ENCODE peak calls at places on chromosomes 12 and 14, in six cellular contexts. W is uterus; Q is NCI-H1417; O is NCI-H1105 treated with DMSO at 0.1 percent for 48 hours; U is CD8-positive, alpha-beta memory T cell; A is H54. B is an unnamed sample.
A peak's percentile ranks its signal among the peaks of the same experiment; 100 is the strongest.

GRCh38 chr14:57391609-57392195 is 1.3 kb downstream of the NAA30 start:
- DNase-seq in W (no peak), O (peak; percentile 46), A (no peak), U (no peak), Q (no peak), B (no peak)

GRCh38 chr12:124632510-124632909 is 65.1 kb upstream of the NCOR2 start:
- DNase-seq in U (no peak), A (no peak), O (no peak), W (peak; percentile 43), Q (peak; percentile 19), B (no peak)

GRCh38 chr12:3962661-3963483 is 89.7 kb upstream of the PARP11 start:
- DNase-seq in O (no peak), Q (no peak), U (peak; percentile 75), A (no peak), W (no peak), B (no peak)

GRCh38 chr12:76542908-76543307 is 16.7 kb downstream of the OSBPL8 start:
- DNase-seq in A (no peak), O (no peak), U (no peak), W (no peak), Q (no peak), B (no peak)

GRCh38 chr14:105864651-105865265 is 338.4 kb downstream of the TMEM121 start:
- DNase-seq in O (no peak), U (no peak), A (no peak), W (peak; percentile 12), Q (no peak), B (no peak)

GRCh38 chr12:67355428-67356385 is 86.5 kb downstream of the CAND1 start:
- DNase-seq in O (peak; percentile 84), A (peak; percentile 6), Q (peak; percentile 81), U (peak; percentile 45), W (no peak), B (peak; percentile 66)

GRCh38 chr14:29222671-29223268 is 456.2 kb downstream of the FOXG1 start:
- DNase-seq in A (no peak), O (peak; percentile 54), W (no peak), U (no peak), Q (peak; percentile 76), B (peak; percentile 72)

GRCh38 chr12:71664411-71665108 is 459 bp downstream of the THAP2 start:
- DNase-seq in U (no peak), O (no peak), A (peak; percentile 5), W (no peak), Q (no peak), B (peak; percentile 59)

GRCh38 chr12:64240781-64241180 is 18.7 kb upstream of the KICS2 start:
- DNase-seq in O (no peak), Q (no peak), W (no peak), U (no peak), A (no peak), B (no peak)

GRCh38 chr12:779745-780734 is 27.7 kb downstream of the WNK1 start:
- DNase-seq in U (no peak), A (no peak), O (no peak), W (no peak), Q (peak; percentile 15), B (no peak)

GRCh38 chr14:78254911-78255431 is 84.8 kb downstream of the NRXN3 start:
- DNase-seq in U (no peak), Q (peak; percentile 93), A (no peak), W (no peak), O (peak; percentile 97), B (peak; percentile 97)

GRCh38 chr14:39762576-39763401 is 330.6 kb upstream of the FBXO33 start:
- DNase-seq in A (no peak), W (no peak), O (no peak), U (no peak), Q (no peak), B (no peak)

GRCh38 chr12:6773662-6774351 is 1.5 kb downstream of the LAG3 start:
- DNase-seq in Q (no peak), W (no peak), O (no peak), A (no peak), U (no peak), B (no peak)

GRCh38 chr14:72708708-72709475 is 185.0 kb downstream of the DPF3 start:
- DNase-seq in A (no peak), Q (no peak), O (no peak), W (no peak), U (no peak), B (no peak)

GRCh38 chr14:95023886-95024285 is 133.4 kb downstream of the DICER1 start:
- DNase-seq in A (no peak), W (no peak), Q (no peak), O (no peak), U (no peak), B (no peak)

GRCh38 chr12:64825143-64826011 is 930 bp downstream of the TBC1D30 start:
- DNase-seq in U (no peak), O (peak; percentile 87), A (no peak), W (no peak), Q (peak; percentile 84), B (peak; percentile 71)